ENCODE peak calls at places on chromosomes 12 and 14, in five cellular contexts. B, M, K, T and N are unnamed samples.
A peak's percentile ranks its signal among the peaks of the same experiment; 100 is the strongest.

GRCh38 chr14:92632546-92633273 is 115.7 kb downstream of the LGMN start:
- DNase-seq in M (no peak), K (no peak), B (no peak), T (no peak), N (no peak)

GRCh38 chr14:52080171-52080800 is 11.4 kb upstream of the NID2 start:
- DNase-seq in T (no peak), M (no peak), K (no peak), B (no peak), N (no peak)

GRCh38 chr14:28609228-28609828 is 157.3 kb upstream of the FOXG1 start:
- DNase-seq in M (no peak), K (peak; percentile 8), T (no peak), B (no peak), N (no peak)

GRCh38 chr12:25347716-25348261 is 97.1 kb upstream of the KRAS start:
- DNase-seq in K (no peak), B (no peak), M (no peak), T (no peak), N (no peak)

GRCh38 chr12:38113991-38114390 is 202.6 kb upstream of the ALG10B start:
- DNase-seq in K (no peak), B (no peak), T (no peak), M (no peak), N (no peak)

GRCh38 chr12:100953677-100954076 is 159.1 kb downstream of the ANO4 start:
- DNase-seq in B (no peak), M (no peak), T (no peak), K (no peak), N (no peak)

GRCh38 chr12:54287316-54288157 is 7.0 kb downstream of the HNRNPA1 start:
- DNase-seq in M (no peak), T (no peak), B (no peak), K (no peak), N (no peak)

GRCh38 chr14:95407342-95407741 is 87.6 kb upstream of the CLMN start:
- DNase-seq in M (no peak), K (no peak), T (no peak), B (no peak), N (no peak)

GRCh38 chr12:62834971-62835547 is 99.9 kb downstream of the PPM1H start:
- DNase-seq in B (no peak), T (no peak), K (no peak), M (no peak), N (no peak)

GRCh38 chr12:89875225-89875624 is 166.6 kb upstream of the ATP2B1 start:
- DNase-seq in B (no peak), M (no peak), T (no peak), K (no peak), N (no peak)

GRCh38 chr12:94770397-94770759 is 120.0 kb upstream of the TMCC3 start:
- DNase-seq in B (no peak), T (no peak), K (no peak), M (no peak), N (no peak)

GRCh38 chr14:99781853-99782610 is 11.2 kb upstream of the EML1 start:
- DNase-seq in B (no peak), K (no peak), T (no peak), M (no peak), N (no peak)

GRCh38 chr12:15599266-15600037 is 189.7 kb downstream of the EPS8 start:
- DNase-seq in B (no peak), T (no peak), M (no peak), K (no peak), N (no peak)

GRCh38 chr12:49776858-49777257 is 35.5 kb downstream of the TMBIM6 start:
- DNase-seq in M (no peak), K (no peak), B (no peak), T (no peak), N (no peak)

GRCh38 chr12:28987538-28988383 is 161.3 kb upstream of the FAR2 start:
- DNase-seq in T (no peak), M (no peak), K (no peak), B (no peak), N (no peak)

GRCh38 chr14:63972323-63972932 is 119.6 kb downstream of the SYNE2 start:
- DNase-seq in K (no peak), T (no peak), B (no peak), M (no peak), N (no peak)

GRCh38 chr12:82414926-82415325 is 56.6 kb downstream of the METTL25 start:
- DNase-seq in M (no peak), B (no peak), K (no peak), T (no peak), N (no peak)

GRCh38 chr12:53735556-53735955 is 8.3 kb upstream of the CALCOCO1 start:
- DNase-seq in T (no peak), B (no peak), M (no peak), K (no peak), N (no peak)

GRCh38 chr12:45674583-45674982 is 54.9 kb upstream of the ARID2 start:
- DNase-seq in M (no peak), T (peak; percentile 54), K (no peak), B (no peak), N (no peak)

GRCh38 chr12:51760231-51760630 is 88.3 kb downstream of the FIGNL2 start:
- DNase-seq in B (no peak), M (no peak), T (no peak), K (no peak), N (no peak)

GRCh38 chr14:33916663-33917565 is 34.0 kb downstream of the EGLN3 start:
- DNase-seq in K (no peak), T (no peak), M (no peak), B (no peak), N (no peak)

GRCh38 chr14:82724296-82724695 is 1190.6 kb upstream of the SEL1L start:
- DNase-seq in K (no peak), M (no peak), T (no peak), B (no peak), N (no peak)

GRCh38 chr12:49555631-49556390 is 12.1 kb downstream of the MCRS1 start:
- DNase-seq in K (no peak), M (no peak), B (no peak), T (no peak), N (no peak)

GRCh38 chr14:81529391-81529790 is 4.3 kb downstream of the SEL1L start:
- DNase-seq in B (no peak), K (no peak), M (no peak), T (no peak), N (no peak)

GRCh38 chr12:60935981-60936761 is 1324.0 kb upstream of the USP15 start:
- DNase-seq in K (no peak), M (no peak), T (no peak), B (no peak), N (no peak)

GRCh38 chr14:73245401-73246325 is 8.4 kb downstream of the PAPLN start:
- DNase-seq in K (peak; percentile 54), T (peak; percentile 54), M (peak; percentile 57), B (peak; percentile 30), N (peak; percentile 32)

GRCh38 chr12:66132408-66132807 is 1.9 kb upstream of the LLPH start:
- DNase-seq in B (no peak), M (no peak), T (no peak), K (no peak), N (no peak)

GRCh38 chr14:20429801-20430669 is 5.9 kb downstream of the KLHL33 start:
- DNase-seq in B (no peak), M (no peak), T (no peak), K (peak; percentile 41), N (no peak)

GRCh38 chr12:20483776-20484175 is 115.4 kb downstream of the PDE3A start:
- DNase-seq in M (no peak), K (no peak), B (no peak), T (no peak), N (no peak)

GRCh38 chr12:20490213-20490612 is 121.9 kb downstream of the PDE3A start:
- DNase-seq in B (no peak), T (no peak), K (no peak), M (no peak), N (no peak)

GRCh38 chr14:79091381-79091963 is 921.3 kb downstream of the NRXN3 start:
- DNase-seq in B (no peak), M (no peak), K (no peak), T (no peak), N (no peak)

GRCh38 chr14:104393898-104394605 is 185.5 kb upstream of the C14orf180 start:
- DNase-seq in B (peak; percentile 83), T (peak; percentile 56), M (peak; percentile 79), K (peak; percentile 93), N (peak; percentile 40)

GRCh38 chr12:120252071-120252906 is 13.2 kb downstream of the PXN start:
- DNase-seq in M (peak; percentile 91), K (peak; percentile 97), T (no peak), B (peak; percentile 88), N (peak; percentile 88)
- H3K27ac ChIP-seq in M (peak overlapping the region; percentile 67), K (peak overlapping the region; percentile 82), T (no peak overlapping the region), B (peak overlapping the region; percentile 66), N (peak overlapping the region; percentile 82)

GRCh38 chr12:113196582-113196981 is 11.1 kb downstream of the RITA1 start:
- DNase-seq in T (no peak), M (no peak), B (no peak), K (no peak), N (no peak)

GRCh38 chr12:113196996-113197395 is 11.5 kb downstream of the RITA1 start:
- DNase-seq in M (peak; percentile 75), T (peak; percentile 78), K (peak; percentile 78), B (peak; percentile 62), N (peak; percentile 50)

GRCh38 chr12:113197518-113198077 is 12.1 kb downstream of the RITA1 start:
- DNase-seq in K (no peak), M (no peak), T (no peak), B (no peak), N (no peak)

GRCh38 chr12:113194971-113195391 is 9.5 kb downstream of the RITA1 start:
- DNase-seq in T (no peak), M (no peak), B (no peak), K (no peak), N (no peak)

DNA sequence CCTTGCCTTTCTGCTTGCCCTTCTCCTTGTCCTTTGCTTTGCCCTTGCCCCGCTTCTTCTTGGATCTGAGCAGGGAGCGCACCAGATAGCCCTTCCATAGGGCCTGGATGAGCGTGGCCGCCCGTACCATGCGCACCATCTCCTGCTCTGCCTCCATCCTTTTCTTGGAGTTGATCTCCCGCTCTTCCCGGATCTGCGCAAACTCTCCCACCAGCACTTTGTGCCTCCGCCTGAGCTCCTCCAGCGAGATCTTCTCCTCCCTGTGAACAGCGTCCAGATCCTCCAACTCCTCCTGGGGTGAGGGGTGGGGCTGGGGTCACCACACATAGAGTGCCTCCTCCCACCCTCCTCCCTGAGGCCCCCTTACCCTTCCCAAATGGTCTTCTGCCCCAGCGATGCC is 10.1 kb downstream of the RITA1 start:
- DNase-seq in B (no peak), K (no peak), T (no peak), M (no peak), N (no peak)
- H3K27ac ChIP-seq in B (no peak overlapping the region), K (no peak overlapping the region), T (peak overlapping the region; percentile 39), M (no peak overlapping the region), N (no peak overlapping the region)

GRCh38 chr12:1518763-1519516 is 75.4 kb downstream of the FBXL14 start:
- DNase-seq in T (no peak), K (no peak), B (no peak), M (no peak), N (no peak)
- H3K27ac ChIP-seq in T (no peak overlapping the region), K (no peak overlapping the region), B (no peak overlapping the region), M (no peak overlapping the region), N (no peak overlapping the region)

GRCh38 chr12:116202433-116202832 is 75.1 kb downstream of the MED13L start:
- DNase-seq in M (no peak), K (no peak), B (no peak), T (no peak), N (no peak)
- H3K27ac ChIP-seq in M (no peak overlapping the region), K (no peak overlapping the region), B (no peak overlapping the region), T (no peak overlapping the region), N (no peak overlapping the region)